ENCODE peak calls at places on chromosomes 2 and 18, in four cellular contexts. Q, V, R and B are unnamed samples.

GRCh38 chr2:28496781-28497180 is 921 bp downstream of the PLB1 start:
- DNase-seq in V (no peak), Q (no peak), R (no peak), B (no peak)

GRCh38 chr2:30282081-30282480 is 50.7 kb downstream of the LBH start:
- DNase-seq in Q (no peak), V (no peak), R (no peak), B (no peak)

GRCh38 chr2:183162362-183162761 is 38.1 kb downstream of the NUP35 start:
- DNase-seq in R (peak; percentile 84), V (peak; percentile 5), Q (no peak), B (peak; percentile 6)

GRCh38 chr2:161481619-161482018 is 65.5 kb downstream of the TBR1 start:
- DNase-seq in V (no peak), Q (no peak), R (no peak), B (no peak)

GRCh38 chr2:43223412-43224040 is 2.9 kb downstream of the ZFP36L2 start:
- DNase-seq in Q (peak; percentile 41), R (peak; percentile 69), V (peak; percentile 57), B (no peak)

GRCh38 chr2:105610444-105611327 is 134.0 kb upstream of the NCK2 start:
- DNase-seq in R (no peak), Q (no peak), V (peak; percentile 65), B (no peak)

GRCh38 chr2:42937171-42937875 is 144.9 kb upstream of the HAAO start:
- DNase-seq in Q (no peak), V (no peak), R (no peak), B (peak; percentile 40)

GRCh38 chr2:203685081-203685621 is 21.3 kb upstream of the CD28 start:
- DNase-seq in R (peak; percentile 94), V (peak; percentile 96), Q (no peak), B (peak; percentile 34)

GRCh38 chr18:73774836-73775509 is 372.7 kb downstream of the FBXO15 start:
- DNase-seq in V (no peak), Q (no peak), R (no peak), B (peak; percentile 5)

GRCh38 chr18:595571-595970 is 1.2 kb upstream of the CLUL1 start:
- DNase-seq in V (no peak), Q (no peak), R (no peak), B (no peak)

GRCh38 chr2:127622561-127623387 is 23.2 kb upstream of the GPR17 start:
- DNase-seq in R (no peak), V (no peak), Q (no peak), B (no peak)

GRCh38 chr2:109545828-109546713 is 67.7 kb downstream of the SEPTIN10 start:
- DNase-seq in R (peak; percentile 76), Q (peak; percentile 35), V (peak; percentile 77), B (no peak)

GRCh38 chr2:37659723-37660122 is 11.7 kb downstream of the CDC42EP3 start:
- DNase-seq in Q (no peak), V (no peak), R (peak; percentile 1), B (no peak)

GRCh38 chr2:59000796-59001195 is 759.7 kb upstream of the FANCL start:
- DNase-seq in Q (no peak), R (no peak), V (no peak), B (no peak)

GRCh38 chr2:238138331-238139102 is at the start of gene KLHL30:
- DNase-seq in V (no peak), Q (no peak), R (no peak), B (no peak)

GRCh38 chr2:12718662-12719399 is 2.1 kb downstream of the TRIB2 start:
- DNase-seq in Q (peak; percentile 27), V (peak; percentile 38), R (peak; percentile 55), B (no peak)

GRCh38 chr2:174334781-174335604 is at the start of gene SP9:
- DNase-seq in R (peak; percentile 77), V (peak; percentile 43), Q (no peak), B (no peak)

GRCh38 chr2:42360890-42361727 is at the start of gene COX7A2L:
- DNase-seq in V (peak; percentile 98), Q (peak; percentile 96), R (peak; percentile 99), B (peak; percentile 78)

GRCh38 chr2:165163771-165164170 is 40.1 kb downstream of the SCN3A start:
- DNase-seq in Q (no peak), V (no peak), R (peak; percentile 20), B (no peak)

GRCh38 chr2:101310591-101311389 is 2.3 kb upstream of the RNF149 start:
- DNase-seq in R (peak; percentile 30), Q (no peak), V (no peak), B (no peak)

GRCh38 chr2:71801969-71802368 is 345.7 kb downstream of the CYP26B1 start:
- DNase-seq in R (peak; percentile 79), V (peak; percentile 86), Q (no peak), B (no peak)

GRCh38 chr2:35033748-35034147 is 1321.8 kb upstream of the CRIM1 start:
- DNase-seq in Q (no peak), R (no peak), V (no peak), B (no peak)

GRCh38 chr2:28639836-28640235 is 111.8 kb upstream of the PPP1CB start:
- DNase-seq in Q (no peak), R (no peak), V (no peak), B (peak; percentile 77)

GRCh38 chr2:237207641-237208040 is 122.0 kb downstream of the COPS8 start:
- DNase-seq in V (peak; percentile 93), R (peak; percentile 88), Q (no peak), B (no peak)

GRCh38 chr2:69579561-69579960 is 64.0 kb downstream of the AAK1 start:
- DNase-seq in R (peak; percentile 36), V (no peak), Q (no peak), B (no peak)

GRCh38 chr2:239673641-239674040 is 272.8 kb upstream of the HDAC4 start:
- DNase-seq in Q (no peak), R (no peak), V (no peak), B (no peak)

GRCh38 chr18:46035701-46036680 is 36.1 kb downstream of the PSTPIP2 start:
- DNase-seq in V (peak; percentile 57), Q (no peak), R (peak; percentile 89), B (no peak)

GRCh38 chr2:38178142-38178541 is 102.2 kb upstream of the CYP1B1 start:
- DNase-seq in R (peak; percentile 41), V (peak; percentile 96), Q (no peak), B (no peak)

DNA sequence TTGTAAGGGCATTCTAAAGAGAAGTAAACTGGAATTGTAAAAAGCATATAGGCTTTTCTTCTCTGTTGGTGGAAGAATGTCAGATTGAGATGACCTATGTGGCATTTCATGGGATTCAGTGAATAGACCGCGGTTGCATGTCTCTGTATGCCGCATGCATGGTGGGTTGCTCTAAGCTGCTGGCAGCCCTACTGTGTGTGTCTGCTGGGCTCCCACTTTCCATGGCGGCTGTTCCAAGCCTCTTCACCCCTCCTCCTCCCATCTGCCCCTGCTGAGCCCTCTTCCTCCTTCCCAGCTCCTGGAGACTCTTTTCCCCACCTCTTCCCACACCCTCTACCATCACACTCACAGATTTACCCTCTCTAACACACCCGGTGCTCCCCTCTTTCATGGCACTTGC is 12.6 kb downstream of the ATP6V1C2 start:
- DNase-seq in Q (no peak), R (no peak), V (no peak), B (no peak)
- H3K27ac ChIP-seq in Q (no peak overlapping the region), R (no peak overlapping the region), V (no peak overlapping the region), B (no peak overlapping the region)

GRCh38 chr2:168247341-168248305 is at the start of gene STK39:
- DNase-seq in V (peak; percentile 85), R (peak; percentile 89), Q (peak; percentile 72), B (no peak)

GRCh38 chr2:168245074-168245825 is 2.1 kb downstream of the STK39 start:
- DNase-seq in R (peak; percentile 4), V (peak; percentile 15), Q (no peak), B (no peak)

GRCh38 chr2:168246072-168246482 is 1.3 kb downstream of the STK39 start:
- DNase-seq in R (no peak), V (no peak), Q (no peak), B (no peak)

GRCh38 chr2:168244318-168244717 is 3.1 kb downstream of the STK39 start:
- DNase-seq in Q (peak; percentile 19), V (no peak), R (no peak), B (peak; percentile 65)

GRCh38 chr2:168246483-168247340 is 683 bp downstream of the STK39 start:
- DNase-seq in V (peak; percentile 74), R (peak; percentile 88), Q (peak; percentile 82), B (no peak)
- H3K27ac ChIP-seq in V (peak overlapping the region; percentile 92), R (peak overlapping the region; percentile 57), Q (peak overlapping the region; percentile 74), B (peak overlapping the region; percentile 75)

DNA sequence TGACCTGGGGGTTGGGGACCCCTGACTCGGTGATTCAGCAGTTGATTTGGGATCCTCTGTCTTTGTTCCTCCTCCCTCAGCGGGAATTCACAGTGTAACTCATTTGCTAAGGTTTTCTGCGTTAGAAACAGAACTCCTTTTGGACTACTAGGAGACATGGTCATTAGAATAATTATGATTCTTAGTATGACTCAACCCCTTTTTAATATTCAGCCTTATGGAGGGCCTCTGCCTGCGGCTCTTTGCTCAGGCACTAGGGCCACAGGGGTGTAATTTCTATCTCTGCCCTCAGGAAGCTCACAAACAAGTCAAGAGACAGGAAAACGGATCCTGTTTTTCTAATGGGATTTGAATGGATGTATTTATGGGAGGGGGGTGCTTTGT is 117.4 kb downstream of the SPTBN1 start:
- DNase-seq in R (no peak), Q (no peak), V (no peak), B (no peak)
- H3K27ac ChIP-seq in R (peak overlapping the region; percentile 95), Q (peak overlapping the region; percentile 84), V (peak overlapping the region; percentile 48), B (peak overlapping the region; percentile 99)

GRCh38 chr18:77129150-77129551 is 3.4 kb downstream of the MBP start:
- DNase-seq in Q (no peak), V (peak; percentile 81), R (peak; percentile 92), B (peak; percentile 74)
- H3K27ac ChIP-seq in Q (no peak overlapping the region), V (no peak overlapping the region), R (peak overlapping the region; percentile 82), B (peak overlapping the region; percentile 85)

GRCh38 chr2:14427982-14428567 is 204.4 kb upstream of the LRATD1 start:
- DNase-seq in V (no peak), Q (no peak), R (peak; percentile 82), B (no peak)

GRCh38 chr2:14433946-14434495 is 198.5 kb upstream of the LRATD1 start:
- DNase-seq in V (no peak), Q (no peak), R (no peak), B (peak; percentile 63)
- H3K27ac ChIP-seq in V (no peak overlapping the region), Q (no peak overlapping the region), R (no peak overlapping the region), B (no peak overlapping the region)

GRCh38 chr2:26412091-26412673 is 10.5 kb downstream of the DRC1 start:
- DNase-seq in R (no peak), V (peak; percentile 39), Q (no peak), B (no peak)

GRCh38 chr2:26414291-26414690 is 12.6 kb downstream of the DRC1 start:
- DNase-seq in R (peak; percentile 35), Q (no peak), V (no peak), B (no peak)

GRCh38 chr2:26410764-26411243 is 9.1 kb downstream of the DRC1 start:
- DNase-seq in V (no peak), Q (no peak), R (no peak), B (no peak)

GRCh38 chr2:26409785-26410184 is 8.1 kb downstream of the DRC1 start:
- DNase-seq in R (no peak), V (no peak), Q (no peak), B (no peak)

DNA sequence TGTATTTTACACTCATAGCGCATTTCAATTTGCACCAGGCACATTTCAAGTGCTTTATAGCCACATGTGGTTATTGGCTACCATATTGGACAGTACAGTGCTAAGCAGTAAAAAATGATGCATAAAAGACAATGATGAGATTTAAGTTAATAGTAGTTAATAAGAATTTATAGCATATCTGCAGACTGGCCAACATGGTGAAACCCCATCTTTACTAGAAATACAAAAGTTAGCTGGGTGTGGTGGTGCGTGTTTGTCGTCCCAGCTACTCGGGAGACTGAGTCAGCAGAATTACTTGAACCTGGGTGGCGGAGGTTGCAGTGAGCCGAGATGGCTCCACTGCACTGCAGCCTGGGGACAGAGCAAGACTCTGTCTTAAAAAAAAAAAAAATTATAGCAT is 9.7 kb downstream of the DRC1 start:
- DNase-seq in Q (no peak), V (no peak), R (no peak), B (no peak)
- H3K27ac ChIP-seq in Q (peak overlapping the region; percentile 82), V (no peak overlapping the region), R (no peak overlapping the region), B (no peak overlapping the region)